ENCODE peak calls at places on chromosomes 16 and 17, in six cellular contexts. H, T, P, N, E and V are unnamed samples.

GRCh38 chr16:58509256-58510096 is 5.8 kb upstream of the SETD6 start:
- DNase-seq in T (peak; percentile 8), P (no peak), E (no peak), H (peak; percentile 41), N (no peak), V (no peak)

GRCh38 chr16:49458656-49459445 is 85.2 kb downstream of the C16orf78 start:
- DNase-seq in E (no peak), N (no peak), T (no peak), P (no peak), H (no peak), V (no peak)

GRCh38 chr16:79607587-79607986 is 7.0 kb upstream of the MAF start:
- DNase-seq in N (peak; percentile 41), P (peak; percentile 17), H (no peak), T (peak; percentile 56), E (no peak), V (peak; percentile 68)

GRCh38 chr17:6456914-6457687 is 12.8 kb downstream of the PIMREG start:
- DNase-seq in N (peak; percentile 57), H (peak; percentile 33), T (peak; percentile 63), E (no peak), P (peak; percentile 63), V (peak; percentile 28)

GRCh38 chr17:82281502-82282238 is 8.2 kb upstream of the CSNK1D start:
- DNase-seq in E (no peak), N (no peak), H (peak; percentile 83), P (no peak), T (no peak), V (no peak)

GRCh38 chr16:19885456-19886060 is 910 bp upstream of the GPRC5B start:
- DNase-seq in T (peak; percentile 42), H (no peak), N (no peak), P (peak; percentile 16), E (no peak), V (no peak)

GRCh38 chr17:17724307-17724921 is 43.2 kb downstream of the RAI1 start:
- DNase-seq in N (no peak), P (peak; percentile 71), H (no peak), T (no peak), E (no peak), V (peak; percentile 56)

GRCh38 chr17:77649717-77650211 is 308.7 kb upstream of the TNRC6C start:
- DNase-seq in N (peak; percentile 40), P (no peak), T (no peak), E (no peak), H (no peak), V (no peak)

GRCh38 chr16:73058221-73058615 is 10.3 kb upstream of the ZFHX3 start:
- DNase-seq in E (no peak), N (peak; percentile 54), H (peak; percentile 73), P (peak; percentile 45), T (no peak), V (no peak)

GRCh38 chr17:66319226-66319625 is 16.8 kb downstream of the PRKCA start:
- DNase-seq in E (no peak), H (no peak), N (no peak), P (no peak), T (no peak), V (no peak)

GRCh38 chr17:76567634-76568432 is 17.8 kb downstream of the ST6GALNAC2 start:
- DNase-seq in N (no peak), P (no peak), T (peak; percentile 60), E (no peak), H (peak; percentile 74), V (no peak)

GRCh38 chr16:56013962-56014552 is 138.9 kb upstream of the CES5A start:
- DNase-seq in E (no peak), T (no peak), P (peak; percentile 16), N (peak; percentile 5), H (peak; percentile 57), V (no peak)

GRCh38 chr17:63722403-63722802 is 19.2 kb downstream of the STRADA start:
- DNase-seq in N (no peak), P (no peak), E (no peak), H (no peak), T (no peak), V (no peak)

GRCh38 chr17:55295411-55296170 is 30.8 kb downstream of the HLF start:
- DNase-seq in E (peak; percentile 7), N (peak; percentile 37), P (peak; percentile 66), T (peak; percentile 40), H (no peak), V (peak; percentile 48)

GRCh38 chr17:49491370-49491769 is 3.7 kb upstream of the NGFR start:
- DNase-seq in H (no peak), E (no peak), T (no peak), N (no peak), P (no peak), V (no peak)

GRCh38 chr17:30449480-30449879 is 27.7 kb upstream of the GOSR1 start:
- DNase-seq in H (no peak), P (peak; percentile 62), T (no peak), N (peak; percentile 49), E (no peak), V (peak; percentile 46)

GRCh38 chr16:2596747-2597559 is 59.1 kb downstream of the PDPK1 start:
- DNase-seq in T (no peak), N (no peak), H (peak; percentile 37), E (no peak), P (no peak), V (no peak)

GRCh38 chr17:77499699-77500435 is 359.1 kb downstream of the SEC14L1 start:
- DNase-seq in P (no peak), E (no peak), H (no peak), N (no peak), T (peak; percentile 5), V (no peak)

GRCh38 chr17:80665792-80666191 is 121.2 kb downstream of the RPTOR start:
- DNase-seq in N (no peak), T (no peak), E (no peak), H (no peak), P (no peak), V (no peak)

GRCh38 chr16:85759136-85759535 is 8.2 kb upstream of the C16orf74 start:
- DNase-seq in P (no peak), E (no peak), T (no peak), N (no peak), H (no peak), V (no peak)

GRCh38 chr17:57705921-57706695 is 39.0 kb downstream of the CCDC182 start:
- DNase-seq in T (no peak), H (no peak), P (no peak), N (no peak), E (no peak), V (no peak)

GRCh38 chr17:12256380-12256995 is 235.8 kb downstream of the MAP2K4 start:
- DNase-seq in H (no peak), N (peak; percentile 65), E (peak; percentile 56), P (peak; percentile 70), T (no peak), V (peak; percentile 69)
- TF ChIP-seq CTCF in H (peak; percentile 77), N (peak; percentile 81), E (peak; percentile 79), P (peak; percentile 78), T (no peak), V (peak; percentile 70)

GRCh38 chr16:89923640-89924297 is 627 bp downstream of the TUBB3 start:
- DNase-seq in N (no peak), H (no peak), T (no peak), E (no peak), P (no peak), V (no peak)
- H3K4me3 ChIP-seq in N (peak overlapping the region; percentile 73), H (peak overlapping the region; percentile 60), T (peak overlapping the region; percentile 14), E (peak overlapping the region; percentile 84), P (peak overlapping the region; percentile 68), V (peak overlapping the region; percentile 94)

GRCh38 chr17:41930009-41930832 is at the start of gene ODAD4:
- DNase-seq in E (peak; percentile 94), P (peak; percentile 99), N (peak; percentile 98), T (peak; percentile 96), H (peak; percentile 99), V (peak; percentile 97)
- TF ChIP-seq CTCF in E (peak; percentile 60), P (peak; percentile 57), N (peak; percentile 57), T (peak; percentile 62), H (peak; percentile 51), V (peak; percentile 53)

GRCh38 chr16:29819506-29819905 is 756 bp upstream of the MVP start:
- DNase-seq in N (no peak), T (no peak), E (no peak), P (no peak), H (no peak), V (no peak)
- H3K4me3 ChIP-seq in N (peak overlapping the region; percentile 97), T (no peak overlapping the region), E (peak overlapping the region; percentile 37), P (peak overlapping the region; percentile 96), H (peak overlapping the region; percentile 79), V (peak overlapping the region; percentile 65)

DNA sequence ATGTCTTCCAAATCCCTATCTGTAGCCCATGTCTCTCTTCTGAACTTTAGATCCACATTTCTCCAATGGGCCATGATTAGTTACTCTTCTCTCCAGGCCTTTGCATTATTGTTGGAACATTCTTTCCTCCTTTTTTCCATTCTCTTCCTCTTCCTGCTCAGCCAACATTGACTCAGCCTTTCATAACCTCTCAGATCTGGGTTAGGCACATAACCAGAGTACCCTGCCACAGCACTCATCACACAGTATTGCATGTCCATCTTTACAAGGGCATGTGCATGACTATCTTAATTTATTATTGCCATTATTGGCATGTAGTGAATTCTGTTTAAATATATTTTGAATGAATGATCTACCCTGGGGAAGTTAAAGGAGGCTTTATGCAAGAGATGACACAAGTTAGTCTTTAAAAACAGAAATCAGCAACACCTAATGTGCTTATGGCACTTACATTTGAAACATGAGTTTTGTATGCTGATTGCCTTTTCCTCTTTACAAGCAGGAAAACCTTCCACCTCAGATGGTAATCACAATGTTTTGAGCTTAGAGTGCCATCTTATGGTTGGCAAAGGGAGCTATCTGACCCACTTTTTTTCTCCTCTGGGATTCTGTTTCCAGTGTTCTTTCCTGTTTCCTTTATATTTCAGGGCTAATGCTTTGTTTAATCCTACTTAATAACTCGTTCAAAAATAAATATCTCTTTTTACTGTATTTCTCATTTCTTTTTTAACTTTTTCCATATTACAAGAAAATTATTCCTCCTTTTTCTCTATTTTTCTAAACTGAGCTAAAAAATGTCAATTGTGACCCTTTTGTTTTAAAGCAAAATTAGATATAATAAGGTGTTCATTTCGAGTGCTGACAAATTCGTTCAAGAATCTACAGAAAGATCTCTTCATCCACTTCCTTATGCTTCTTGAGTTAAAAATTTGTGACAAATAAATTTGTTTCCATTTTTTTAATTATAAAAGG is 151.0 kb upstream of the RBL2 start:
- DNase-seq in E (peak; percentile 4), T (no peak), N (peak; percentile 59), H (no peak), P (peak; percentile 63), V (peak; percentile 42)
- TF ChIP-seq CTCF in E (peak; percentile 59), T (no peak), N (peak; percentile 70), H (peak; percentile 51), P (peak; percentile 62), V (peak; percentile 63)